ENCODE peak calls at places on chromosomes 16 and 17, in eight cellular contexts. U is activated CD8-positive, alpha-beta T cell treated with anti-CD3 and anti-CD28 coated beads for 36 hours; X is CD8-positive, alpha-beta T cell; O is left ventricle myocardium inferior; P is A549; V is nephron progenitor cell; B is fibroblast of mammary gland; W is sigmoid colon. M is an unnamed sample.

GRCh38 chr16:13463619-13464018 is 456.3 kb upstream of the ERCC4 start:
- DNase-seq in P (no peak), X (no peak), V (no peak), B (no peak), U (no peak), W (no peak), O (no peak), M (peak; percentile 1)

GRCh38 chr16:5604770-5605169 is 507.2 kb upstream of the EEF2KMT start:
- DNase-seq in X (no peak), U (peak; percentile 16), B (no peak), V (peak; percentile 18), W (no peak), P (peak; percentile 53), O (no peak), M (no peak)

GRCh38 chr17:22512997-22513538 is 820.7 kb downstream of the KCNJ18 start:
- DNase-seq in B (no peak), X (no peak), P (peak; percentile 11), W (no peak), V (no peak), O (no peak), U (no peak), M (no peak)

GRCh38 chr16:22353188-22353919 is 21.1 kb downstream of the CDR2 start:
- DNase-seq in B (peak; percentile 83), W (no peak), U (peak; percentile 27), X (no peak), V (no peak), O (no peak), P (peak; percentile 54), M (peak; percentile 44)

GRCh38 chr16:80198265-80198994 is 342.4 kb upstream of the DYNLRB2 start:
- DNase-seq in V (no peak), P (peak; percentile 60), U (no peak), X (no peak), W (no peak), B (no peak), O (no peak), M (no peak)

GRCh38 chr17:43661699-43662431 is at the start of gene MEOX1:
- DNase-seq in P (no peak), O (no peak), B (peak; percentile 79), W (no peak), V (peak; percentile 59), X (no peak), U (peak; percentile 57), M (peak; percentile 66)

GRCh38 chr17:82602986-82603385 is 45.3 kb downstream of the WDR45B start:
- DNase-seq in V (no peak), P (no peak), W (no peak), U (no peak), O (no peak), X (no peak), B (no peak), M (no peak)

GRCh38 chr17:21252875-21253645 is at the start of gene NATD1:
- DNase-seq in X (peak; percentile 71), W (peak; percentile 95), P (peak; percentile 88), U (peak; percentile 84), V (peak; percentile 78), B (peak; percentile 78), O (peak; percentile 91), M (peak; percentile 74)

GRCh38 chr17:69997332-69997731 is 77.7 kb upstream of the KCNJ16 start:
- DNase-seq in O (no peak), U (no peak), V (no peak), W (no peak), X (no peak), P (peak; percentile 65), B (peak; percentile 22), M (no peak)

GRCh38 chr16:6165330-6165984 is 1067.9 kb upstream of the EEF2KMT start:
- DNase-seq in B (no peak), U (no peak), W (no peak), X (no peak), O (no peak), P (peak; percentile 6), V (no peak), M (no peak)

GRCh38 chr17:76753061-76753961 is 15.4 kb downstream of the MFSD11 start:
- DNase-seq in O (no peak), U (no peak), P (no peak), X (no peak), V (no peak), W (no peak), B (no peak), M (no peak)

GRCh38 chr16:66752958-66753357 is 1.5 kb upstream of the DYNC1LI2 start:
- DNase-seq in O (no peak), X (no peak), V (no peak), U (no peak), B (no peak), W (no peak), P (no peak), M (no peak)

GRCh38 chr16:66754211-66754610 is 2.8 kb upstream of the DYNC1LI2 start:
- DNase-seq in W (no peak), V (no peak), U (no peak), P (no peak), O (no peak), B (no peak), X (no peak), M (no peak)

GRCh38 chr16:66752379-66752778 is 970 bp upstream of the DYNC1LI2 start:
- DNase-seq in P (no peak), V (no peak), U (no peak), B (no peak), W (no peak), X (no peak), O (no peak), M (no peak)

GRCh38 chr16:66754819-66755218 is 3.4 kb upstream of the DYNC1LI2 start:
- DNase-seq in X (no peak), U (no peak), V (no peak), W (no peak), B (no peak), O (no peak), P (no peak), M (no peak)

DNA sequence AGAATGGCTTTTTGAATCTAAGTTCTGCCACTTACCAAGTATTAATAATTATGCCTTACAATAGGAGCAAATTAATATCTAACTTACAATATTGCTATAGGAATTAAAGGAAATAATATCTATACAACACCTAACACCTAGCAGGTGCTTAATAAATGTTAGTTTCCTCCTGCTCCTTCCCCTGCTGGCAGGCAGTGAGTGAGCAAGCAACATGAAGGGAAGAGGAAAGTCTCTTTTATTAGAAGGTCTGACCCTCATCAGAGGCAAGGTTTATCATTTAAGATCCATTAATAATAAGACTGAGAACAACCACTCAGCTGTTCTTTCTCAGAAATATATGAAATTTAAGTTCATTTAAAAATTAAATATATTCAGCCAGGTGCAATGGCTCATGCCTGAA is 6.7 kb upstream of the DYNC1LI2 start:
- DNase-seq in W (no peak), O (no peak), V (no peak), X (no peak), B (no peak), U (no peak), P (no peak), M (no peak)
- TF ChIP-seq CTCF in W (no peak), O (no peak), V (no peak), X (no peak), B (no peak), U (no peak), P (no peak), M (no peak)

GRCh38 chr17:75681289-75681688 is 14.2 kb downstream of the SAP30BP start:
- DNase-seq in U (no peak), B (peak; percentile 64), O (no peak), W (no peak), X (no peak), V (no peak), P (no peak), M (peak; percentile 58)

GRCh38 chr17:75676461-75676860 is 9.3 kb downstream of the SAP30BP start:
- DNase-seq in V (no peak), P (no peak), B (no peak), X (no peak), W (no peak), O (no peak), U (no peak), M (no peak)

GRCh38 chr17:75680431-75680830 is 13.3 kb downstream of the SAP30BP start:
- DNase-seq in P (no peak), U (no peak), V (no peak), O (no peak), W (no peak), X (no peak), B (no peak), M (no peak)

GRCh38 chr17:75683467-75684041 is 16.4 kb downstream of the SAP30BP start:
- DNase-seq in X (no peak), O (no peak), V (no peak), P (peak; percentile 80), U (peak; percentile 21), B (peak; percentile 73), W (no peak), M (peak; percentile 84)

DNA sequence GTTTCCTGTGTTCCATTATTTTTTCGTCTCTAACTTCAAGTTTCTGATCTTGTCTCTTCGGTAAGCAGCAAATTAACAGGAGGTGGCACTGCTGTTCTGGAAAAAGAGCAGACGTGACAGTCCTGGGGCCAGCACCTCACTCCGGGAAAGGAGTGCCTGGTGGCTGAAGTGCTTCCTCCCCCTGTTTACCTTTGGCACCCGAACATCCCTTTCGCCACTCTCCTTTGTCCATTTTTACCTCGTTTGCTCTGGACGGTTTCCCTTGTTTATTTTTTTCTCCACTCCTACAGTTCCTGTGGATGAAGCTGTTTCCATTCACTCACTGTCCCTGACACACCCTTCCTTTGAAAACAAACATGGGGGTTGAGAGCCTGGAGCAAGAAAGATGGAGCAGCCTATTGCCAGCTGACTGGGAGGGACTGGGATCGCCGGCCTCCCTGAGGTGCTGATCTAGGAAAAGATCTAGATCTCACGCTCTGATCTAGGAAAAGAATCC is 12.6 kb downstream of the SAP30BP start:
- DNase-seq in X (no peak), V (no peak), U (no peak), B (no peak), O (no peak), W (no peak), P (peak; percentile 89), M (peak; percentile 92)
- TF ChIP-seq CTCF in X (no peak), V (no peak), U (no peak), B (no peak), O (peak; percentile 60), W (no peak), P (peak; percentile 96), M (peak; percentile 60)

GRCh38 chr17:50203086-50203485 is 1.7 kb upstream of the COL1A1 start:
- DNase-seq in X (no peak), V (no peak), P (no peak), W (no peak), O (no peak), U (no peak), B (peak; percentile 74), M (no peak)
- TF ChIP-seq CTCF in X (no peak), V (no peak), P (no peak), W (no peak), O (no peak), U (no peak), B (no peak), M (no peak)

DNA sequence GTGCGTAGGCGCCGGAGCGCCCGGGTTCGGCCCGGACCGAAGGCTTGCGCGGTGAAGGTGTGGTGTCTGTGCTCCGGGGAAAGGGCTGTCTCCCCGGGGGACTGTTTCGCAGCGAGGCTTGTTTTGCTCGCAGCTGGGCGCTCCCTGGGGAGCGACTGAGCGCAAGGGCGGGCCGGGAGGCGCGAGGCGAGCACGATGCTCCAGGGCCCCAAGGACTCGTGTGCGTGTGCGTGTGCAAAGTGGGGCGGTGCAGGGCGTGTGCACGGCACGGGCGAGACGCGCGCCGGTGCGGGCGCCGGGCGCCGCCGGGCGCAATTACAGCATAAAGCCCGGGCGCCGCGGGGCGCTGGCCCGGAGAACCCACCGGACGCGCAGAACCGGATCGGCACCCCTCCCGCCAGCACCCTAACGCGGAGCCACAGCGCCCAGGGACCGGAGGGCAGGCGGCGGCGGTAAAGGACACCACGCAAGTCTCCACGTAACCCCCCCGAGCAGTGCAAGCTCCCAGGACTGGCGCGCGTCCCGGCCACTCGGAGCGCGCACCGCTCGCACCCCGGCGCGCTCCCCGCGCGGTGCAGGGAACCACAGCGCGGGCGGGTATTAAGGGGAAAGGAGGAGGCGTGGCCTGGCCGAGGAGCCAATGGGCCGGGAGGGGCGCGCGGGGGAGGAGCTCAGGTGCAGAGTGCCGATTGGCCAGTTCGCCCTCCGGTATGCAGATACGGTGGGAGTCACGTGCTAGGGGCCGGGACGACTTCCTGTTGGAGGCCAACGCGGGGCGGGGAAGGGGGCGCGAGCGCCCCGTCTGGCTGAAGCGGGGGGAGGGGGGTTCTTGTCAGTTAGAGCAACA is at the start of gene TNRC6C:
- DNase-seq in B (peak; percentile 97), U (peak; percentile 100), V (peak; percentile 99), P (peak; percentile 100), W (peak; percentile 100), O (peak; percentile 100), X (peak; percentile 100), M (peak; percentile 97)
- TF ChIP-seq CTCF in B (no peak), U (no peak), V (no peak), P (peak; percentile 12), W (no peak), O (peak; percentile 23), X (no peak), M (no peak)